ENCODE peak calls at places on chromosomes 5 and 9, in five cellular contexts. H is activated CD4-positive, alpha-beta T cell treated with anti-CD3 and anti-CD28 coated beads, Interleukin-2, amount 50 U/mL, for 4 hours; X is lower lobe of right lung; T is pancreas; E is frontal cortex. A is an unnamed sample.

GRCh38 chr9:77953590-77953989 is 78.0 kb downstream of the GNAQ start:
- DNase-seq in X (no peak), H (no peak), T (no peak), E (no peak), A (no peak)

GRCh38 chr5:143302344-143302743 is 101.1 kb downstream of the NR3C1 start:
- DNase-seq in X (no peak), E (no peak), H (no peak), T (no peak), A (no peak)

GRCh38 chr5:116668361-116668760 is 93.7 kb upstream of the SEMA6A start:
- DNase-seq in E (no peak), T (no peak), H (no peak), X (no peak), A (no peak)

GRCh38 chr9:133726401-133727276 is 11.5 kb downstream of the SARDH start:
- DNase-seq in X (peak), H (peak), T (peak), E (peak), A (peak)

GRCh38 chr5:91293131-91293530 is 90.0 kb downstream of the ARRDC3 start:
- DNase-seq in H (no peak), X (no peak), E (no peak), T (no peak), A (no peak)

GRCh38 chr5:102958481-102959011 is 161.4 kb downstream of the GIN1 start:
- DNase-seq in E (no peak), H (no peak), T (no peak), X (no peak), A (no peak)

GRCh38 chr5:139650689-139651501 is 2.7 kb downstream of the CXXC5 start:
- DNase-seq in H (no peak), X (peak), T (peak), E (no peak), A (peak)

GRCh38 chr9:107131108-107131799 is 151.8 kb upstream of the RAD23B start:
- DNase-seq in T (no peak), H (no peak), E (peak), X (no peak), A (no peak)

GRCh38 chr5:32229586-32229985 is 55.5 kb upstream of the GOLPH3 start:
- DNase-seq in H (no peak), T (no peak), X (no peak), E (no peak), A (no peak)

GRCh38 chr5:124806026-124806856 is 59.8 kb upstream of the ZNF608 start:
- DNase-seq in E (peak), X (peak), T (peak), H (no peak), A (no peak)

GRCh38 chr9:34224349-34224748 is 45.5 kb downstream of the UBAP1 start:
- DNase-seq in E (no peak), X (no peak), H (no peak), T (no peak), A (no peak)

GRCh38 chr5:141692919-141693848 is 11.2 kb upstream of the ARAP3 start:
- DNase-seq in X (no peak), T (no peak), E (no peak), H (peak), A (no peak)

GRCh38 chr5:177476531-177477233 is 3.2 kb upstream of the DBN1 start:
- DNase-seq in T (no peak), E (no peak), H (no peak), X (no peak), A (peak)

GRCh38 chr5:172339264-172340180 is 56.0 kb upstream of the UBTD2 start:
- DNase-seq in X (no peak), E (no peak), T (no peak), H (no peak), A (no peak)

GRCh38 chr9:15642369-15642962 is 89.6 kb downstream of the CCDC171 start:
- DNase-seq in H (no peak), E (peak), X (no peak), T (no peak), A (no peak)

GRCh38 chr9:128361296-128361980 is 9.7 kb upstream of the URM1 start:
- DNase-seq in X (no peak), T (no peak), H (no peak), E (no peak), A (no peak)

GRCh38 chr9:124602632-124603031 is 95.4 kb upstream of the NR5A1 start:
- DNase-seq in E (no peak), X (no peak), H (no peak), T (no peak), A (no peak)

GRCh38 chr5:38576442-38576841 is 20.0 kb upstream of the LIFR start:
- DNase-seq in T (peak), E (no peak), X (no peak), H (no peak), A (no peak)

GRCh38 chr5:1270933-1271914 is 23.6 kb downstream of the TERT start:
- DNase-seq in H (no peak), T (no peak), E (no peak), X (no peak), A (peak)

A was measured in left lung.